ENCODE peak calls at places on chromosomes 11 and 22, in six cellular contexts. One of them, this sample, is unnamed.

GRCh38 chr22:46791201-46791731 is 28.8 kb downstream of the TBC1D22A start:
- DNase-seq in IMR-90: peak; percentile 83
- DNase-seq in tibial nerve: peak; percentile 33
- DNase-seq in A549: no peak
- DNase-seq in spleen: peak; percentile 89
- DNase-seq in body of pancreas: peak; percentile 45
- DNase-seq in this sample: peak; percentile 44

GRCh38 chr11:96338910-96339703 is 3.9 kb downstream of the MAML2 start:
- DNase-seq in A549: no peak
- DNase-seq in tibial nerve: peak; percentile 33
- DNase-seq in IMR-90: peak; percentile 84
- DNase-seq in body of pancreas: peak; percentile 46
- DNase-seq in spleen: peak; percentile 85
- DNase-seq in this sample: no peak

GRCh38 chr11:92663539-92663938 is 305.9 kb upstream of the MTNR1B start:
- DNase-seq in A549: no peak
- DNase-seq in spleen: no peak
- DNase-seq in IMR-90: no peak
- DNase-seq in tibial nerve: no peak
- DNase-seq in body of pancreas: no peak
- DNase-seq in this sample: no peak

GRCh38 chr11:100984668-100985067 is 144.9 kb downstream of the PGR start:
- DNase-seq in IMR-90: no peak
- DNase-seq in A549: no peak
- DNase-seq in tibial nerve: no peak
- DNase-seq in body of pancreas: no peak
- DNase-seq in spleen: no peak
- DNase-seq in this sample: no peak

GRCh38 chr11:112161012-112161411 is 2.9 kb downstream of the IL18 start:
- DNase-seq in IMR-90: no peak
- DNase-seq in spleen: no peak
- DNase-seq in tibial nerve: no peak
- DNase-seq in body of pancreas: no peak
- DNase-seq in A549: no peak
- DNase-seq in this sample: no peak

GRCh38 chr11:6336293-6336692 is 16.0 kb upstream of the CAVIN3 start:
- DNase-seq in spleen: no peak
- DNase-seq in tibial nerve: no peak
- DNase-seq in body of pancreas: no peak
- DNase-seq in IMR-90: no peak
- DNase-seq in A549: no peak
- DNase-seq in this sample: no peak

GRCh38 chr22:30262917-30263741 is 3.5 kb downstream of the OSM start:
- DNase-seq in spleen: peak; percentile 92
- DNase-seq in tibial nerve: peak; percentile 83
- DNase-seq in body of pancreas: peak; percentile 73
- DNase-seq in A549: no peak
- DNase-seq in IMR-90: peak; percentile 61
- DNase-seq in this sample: peak; percentile 81

GRCh38 chr11:72821920-72822799 is 7.9 kb downstream of the ATG16L2 start:
- DNase-seq in body of pancreas: peak; percentile 92
- DNase-seq in IMR-90: peak; percentile 84
- DNase-seq in tibial nerve: peak; percentile 66
- DNase-seq in spleen: peak; percentile 95
- DNase-seq in A549: peak; percentile 94
- DNase-seq in this sample: peak; percentile 94

GRCh38 chr22:30309981-30310672 is 16.6 kb downstream of the TBC1D10A start:
- DNase-seq in IMR-90: peak; percentile 72
- DNase-seq in A549: no peak
- DNase-seq in tibial nerve: peak; percentile 67
- DNase-seq in body of pancreas: peak; percentile 87
- DNase-seq in spleen: no peak
- DNase-seq in this sample: no peak

GRCh38 chr11:111063711-111064110 is 181.8 kb upstream of the POU2AF2 start:
- DNase-seq in tibial nerve: no peak
- DNase-seq in body of pancreas: no peak
- DNase-seq in IMR-90: peak; percentile 42
- DNase-seq in A549: no peak
- DNase-seq in spleen: no peak
- DNase-seq in this sample: no peak

GRCh38 chr22:23385301-23386244 is 194.5 kb downstream of the IGLL1 start:
- DNase-seq in IMR-90: peak; percentile 71
- DNase-seq in A549: peak; percentile 79
- DNase-seq in body of pancreas: peak; percentile 81
- DNase-seq in spleen: peak; percentile 93
- DNase-seq in tibial nerve: peak; percentile 86
- DNase-seq in this sample: peak; percentile 91

GRCh38 chr22:35838849-35839646 is 121.4 kb downstream of the APOL5 start:
- DNase-seq in body of pancreas: peak; percentile 18
- DNase-seq in IMR-90: peak; percentile 82
- DNase-seq in tibial nerve: peak; percentile 57
- DNase-seq in A549: no peak
- DNase-seq in spleen: no peak
- DNase-seq in this sample: no peak

GRCh38 chr11:128632151-128632791 is 44.9 kb upstream of the ETS1 start:
- DNase-seq in body of pancreas: no peak
- DNase-seq in A549: no peak
- DNase-seq in spleen: peak; percentile 72
- DNase-seq in IMR-90: peak; percentile 74
- DNase-seq in tibial nerve: peak; percentile 36
- DNase-seq in this sample: no peak

GRCh38 chr22:34462795-34463194 is 542.5 kb upstream of the LARGE1 start:
- DNase-seq in spleen: no peak
- DNase-seq in A549: no peak
- DNase-seq in body of pancreas: no peak
- DNase-seq in tibial nerve: no peak
- DNase-seq in IMR-90: no peak
- DNase-seq in this sample: no peak

GRCh38 chr22:22488736-22489135 is 19.8 kb downstream of the ZNF280B start:
- DNase-seq in spleen: no peak
- DNase-seq in A549: no peak
- DNase-seq in body of pancreas: no peak
- DNase-seq in tibial nerve: no peak
- DNase-seq in IMR-90: no peak
- DNase-seq in this sample: no peak

GRCh38 chr11:8346157-8346755 is 82.6 kb upstream of the LMO1 start:
- DNase-seq in spleen: no peak
- DNase-seq in tibial nerve: no peak
- DNase-seq in IMR-90: no peak
- DNase-seq in body of pancreas: no peak
- DNase-seq in A549: no peak
- DNase-seq in this sample: no peak

GRCh38 chr22:41538583-41538982 is 5.7 kb downstream of the POLR3H start:
- DNase-seq in body of pancreas: no peak
- DNase-seq in IMR-90: no peak
- DNase-seq in spleen: no peak
- DNase-seq in A549: no peak
- DNase-seq in tibial nerve: no peak
- DNase-seq in this sample: no peak

GRCh38 chr11:132158091-132158490 is 787.7 kb downstream of the NTM start:
- DNase-seq in body of pancreas: peak; percentile 3
- DNase-seq in spleen: no peak
- DNase-seq in tibial nerve: no peak
- DNase-seq in A549: no peak
- DNase-seq in IMR-90: peak; percentile 14
- DNase-seq in this sample: no peak

GRCh38 chr22:33823552-33823951 is 96.7 kb downstream of the LARGE1 start:
- DNase-seq in body of pancreas: no peak
- DNase-seq in spleen: no peak
- DNase-seq in IMR-90: peak; percentile 45
- DNase-seq in tibial nerve: no peak
- DNase-seq in A549: no peak
- DNase-seq in this sample: no peak

GRCh38 chr11:43493431-43493830 is 134.7 kb downstream of the TTC17 start:
- DNase-seq in A549: no peak
- DNase-seq in spleen: no peak
- DNase-seq in body of pancreas: no peak
- DNase-seq in tibial nerve: no peak
- DNase-seq in IMR-90: no peak
- DNase-seq in this sample: no peak

GRCh38 chr11:66126064-66126463 is 56.0 kb downstream of the PACS1 start:
- DNase-seq in body of pancreas: peak; percentile 59
- DNase-seq in spleen: no peak
- DNase-seq in IMR-90: no peak
- DNase-seq in tibial nerve: no peak
- DNase-seq in A549: no peak
- DNase-seq in this sample: peak; percentile 49

GRCh38 chr22:17822087-17822486 is 47.8 kb upstream of the BID start:
- DNase-seq in body of pancreas: no peak
- DNase-seq in A549: no peak
- DNase-seq in IMR-90: no peak
- DNase-seq in spleen: no peak
- DNase-seq in tibial nerve: no peak
- DNase-seq in this sample: no peak
- H3K27ac ChIP-seq in body of pancreas: no peak overlapping the region
- H3K27ac ChIP-seq in A549: no peak overlapping the region
- H3K27ac ChIP-seq in IMR-90: no peak overlapping the region
- H3K27ac ChIP-seq in spleen: no peak overlapping the region
- H3K27ac ChIP-seq in tibial nerve: no peak overlapping the region
- H3K27ac ChIP-seq in this sample: no peak overlapping the region

GRCh38 chr11:123362941-123363340 is 67.1 kb upstream of the GRAMD1B start:
- DNase-seq in IMR-90: no peak
- DNase-seq in spleen: no peak
- DNase-seq in body of pancreas: no peak
- DNase-seq in tibial nerve: no peak
- DNase-seq in A549: no peak
- DNase-seq in this sample: no peak
- TF ChIP-seq CTCF in IMR-90: no peak
- TF ChIP-seq CTCF in spleen: no peak
- TF ChIP-seq CTCF in body of pancreas: no peak
- TF ChIP-seq CTCF in tibial nerve: no peak
- TF ChIP-seq CTCF in A549: no peak
- TF ChIP-seq CTCF in this sample: no peak

GRCh38 chr11:64697663-64698375 is 25.2 kb downstream of the NRXN2 start:
- DNase-seq in body of pancreas: no peak
- DNase-seq in IMR-90: no peak
- DNase-seq in A549: no peak
- DNase-seq in spleen: no peak
- DNase-seq in tibial nerve: no peak
- DNase-seq in this sample: no peak

GRCh38 chr11:64698427-64698826 is 24.6 kb downstream of the NRXN2 start:
- DNase-seq in spleen: peak; percentile 58
- DNase-seq in IMR-90: no peak
- DNase-seq in tibial nerve: no peak
- DNase-seq in A549: no peak
- DNase-seq in body of pancreas: no peak
- DNase-seq in this sample: no peak

GRCh38 chr11:64705501-64705900 is 17.5 kb downstream of the NRXN2 start:
- DNase-seq in A549: no peak
- DNase-seq in spleen: no peak
- DNase-seq in body of pancreas: no peak
- DNase-seq in IMR-90: no peak
- DNase-seq in tibial nerve: no peak
- DNase-seq in this sample: no peak

DNA sequence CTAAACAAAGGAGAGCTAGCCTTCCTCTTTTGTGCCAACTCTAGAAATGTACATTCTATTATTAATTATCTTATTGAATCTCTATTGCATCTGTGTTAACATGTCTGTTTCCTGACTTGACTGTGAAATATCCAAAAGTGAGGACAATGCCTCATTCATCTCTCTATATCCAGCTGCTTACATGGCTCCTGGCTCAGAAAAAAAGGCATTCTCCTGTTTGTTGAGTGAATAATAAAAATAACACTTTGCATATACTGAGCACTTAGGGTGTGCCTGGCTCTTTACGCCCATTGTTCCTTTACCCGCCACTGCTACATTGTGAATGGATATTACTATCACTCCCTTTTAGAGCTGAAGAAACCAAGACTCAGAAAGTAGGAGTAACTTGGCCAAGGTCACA is 19.9 kb downstream of the NRXN2 start:
- DNase-seq in tibial nerve: no peak
- DNase-seq in spleen: no peak
- DNase-seq in body of pancreas: no peak
- DNase-seq in IMR-90: no peak
- DNase-seq in A549: no peak
- DNase-seq in this sample: no peak
- TF ChIP-seq POLR2A in tibial nerve: no peak
- TF ChIP-seq POLR2A in spleen: no peak
- TF ChIP-seq POLR2A in body of pancreas: no peak
- TF ChIP-seq POLR2A in IMR-90: no peak
- TF ChIP-seq POLR2A in A549: no peak
- TF ChIP-seq POLR2A in this sample: no peak

DNA sequence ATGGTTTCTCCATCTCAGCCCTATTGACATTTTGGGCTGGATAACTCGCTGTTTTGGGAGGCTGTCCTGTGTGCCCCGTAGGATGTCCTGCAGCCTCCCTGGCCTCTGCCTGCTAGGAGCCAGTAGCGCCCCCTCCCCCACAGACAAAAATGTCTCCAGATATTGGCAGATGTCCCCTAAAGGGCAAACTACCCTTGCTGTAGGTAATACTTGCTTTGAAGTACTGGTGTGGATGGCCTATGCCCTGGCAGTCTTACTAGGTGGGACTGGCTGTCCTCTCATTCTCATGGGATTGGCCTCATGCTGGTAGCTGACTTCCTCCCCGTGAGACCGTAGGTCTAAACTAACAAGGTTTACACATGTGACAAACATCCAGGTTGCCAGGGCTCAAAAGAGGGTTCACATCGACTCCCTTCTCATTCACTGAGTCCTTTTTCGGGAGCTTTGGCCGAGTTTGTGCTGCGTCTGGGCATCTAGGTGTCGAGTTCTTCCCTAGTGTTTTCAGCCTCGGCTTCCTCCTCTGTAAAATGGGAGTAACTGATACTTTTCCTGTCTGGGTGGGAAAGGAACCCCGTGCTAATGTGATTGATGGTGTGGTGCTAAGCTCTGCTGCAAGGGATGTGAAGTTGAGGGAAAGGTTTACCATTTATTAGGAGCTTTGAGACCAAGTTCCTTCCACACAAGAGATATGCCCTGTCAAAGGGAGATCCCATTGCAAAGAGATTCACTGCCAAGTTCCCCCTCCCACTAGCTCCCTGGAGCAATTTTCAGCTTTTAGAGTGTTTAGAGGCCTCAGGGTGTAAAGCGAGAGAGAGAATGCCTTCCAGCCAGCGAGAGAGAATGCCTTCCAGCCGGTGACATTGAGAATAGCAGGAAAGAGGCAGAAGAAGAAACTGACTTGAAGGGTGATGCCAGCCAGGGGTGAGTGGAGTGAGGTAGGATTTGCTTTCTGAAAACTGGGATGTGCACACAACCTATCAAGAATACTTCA is 17.0 kb downstream of the PTPRJ start:
- DNase-seq in A549: no peak
- DNase-seq in IMR-90: no peak
- DNase-seq in tibial nerve: no peak
- DNase-seq in body of pancreas: no peak
- DNase-seq in spleen: peak; percentile 47
- DNase-seq in this sample: no peak
- H3K27ac ChIP-seq in A549: peak overlapping the region; percentile 100
- H3K27ac ChIP-seq in IMR-90: no peak overlapping the region
- H3K27ac ChIP-seq in tibial nerve: no peak overlapping the region
- H3K27ac ChIP-seq in body of pancreas: no peak overlapping the region
- H3K27ac ChIP-seq in spleen: no peak overlapping the region
- H3K27ac ChIP-seq in this sample: peak overlapping the region; percentile 81

This sample was measured in Peyer's patch.